ENCODE peak calls at places on chromosomes 4 and X, in four cellular contexts. Z is A549, Y is esophagus squamous epithelium, J is IMR-90. Q is an unnamed sample. For H3K4me1, the result is how much of the 10 kb centered on the place peaks cover.

GRCh38 chrX:5431823-5432222 is 796.8 kb downstream of the NLGN4X start:
- DNase-seq in Z (no peak), Y (no peak), J (no peak), Q (no peak)

GRCh38 chr4:82247629-82248028 is 126.2 kb downstream of the HNRNPD start:
- DNase-seq in Z (no peak), Y (no peak), J (no peak), Q (no peak)

GRCh38 chr4:8438743-8439142 is 1.8 kb downstream of the ACOX3 start:
- DNase-seq in Z (no peak), Y (no peak), J (no peak), Q (no peak)

GRCh38 chr4:3432381-3432790 is 9.4 kb upstream of the HGFAC start:
- DNase-seq in Z (no peak), Y (no peak), J (no peak), Q (no peak)

GRCh38 chr4:154344686-154345085 is 146.9 kb downstream of the DCHS2 start:
- DNase-seq in Z (peak), Y (no peak), J (no peak), Q (no peak)

GRCh38 chr4:84481077-84481878 is 17.8 kb downstream of the NKX6-1 start:
- DNase-seq in Z (no peak), Y (no peak), J (no peak), Q (no peak)

GRCh38 chr4:40305329-40306193 is 29.6 kb upstream of the CHRNA9 start:
- DNase-seq in Z (no peak), Y (no peak), J (no peak), Q (no peak)

GRCh38 chr4:142565771-142566170 is 280.3 kb downstream of the INPP4B start:
- DNase-seq in Z (no peak), Y (no peak), J (no peak), Q (no peak)

GRCh38 chr4:83212041-83212851 is 72.4 kb downstream of the COQ2 start:
- DNase-seq in Z (no peak), Y (no peak), J (no peak), Q (no peak)

GRCh38 chr4:6892190-6892908 is 17.3 kb upstream of the TBC1D14 start:
- DNase-seq in Z (peak), Y (no peak), J (peak), Q (no peak)

GRCh38 chr4:1363540-1363939 is 16.5 kb downstream of the UVSSA start:
- DNase-seq in Z (no peak), Y (no peak), J (no peak), Q (no peak)

GRCh38 chr4:66639361-66639760 is 905.9 kb downstream of the CENPC start:
- DNase-seq in Z (no peak), Y (no peak), J (no peak), Q (no peak)

GRCh38 chr4:134027931-134028330 is 173.7 kb downstream of the PABPC4L start:
- DNase-seq in Z (peak), Y (no peak), J (peak), Q (no peak)

GRCh38 chr4:153025402-153025801 is 89.3 kb downstream of the FHDC1 start:
- DNase-seq in Z (no peak), Y (no peak), J (no peak), Q (no peak)

GRCh38 chr4:55346851-55347255 is 811 bp downstream of the SRD5A3 start:
- DNase-seq in Z (no peak), Y (no peak), J (no peak), Q (no peak)

GRCh38 chr4:189279188-189279587 is 661.5 kb upstream of the FRG1 start:
- DNase-seq in Z (no peak), Y (no peak), J (peak), Q (no peak)

GRCh38 chr4:145058256-145058655 is 39.7 kb downstream of the ANAPC10 start:
- DNase-seq in Z (no peak), Y (no peak), J (no peak), Q (no peak)

GRCh38 chrX:110671068-110671803 is 124.4 kb downstream of the CHRDL1 start:
- DNase-seq in Z (no peak), Y (no peak), J (no peak), Q (no peak)

GRCh38 chr4:8906991-8907595 is 35.5 kb upstream of the HMX1 start:
- DNase-seq in Z (no peak), Y (no peak), J (no peak), Q (peak)

GRCh38 chrX:119745283-119745848 is 13.0 kb upstream of the SOWAHD start:
- DNase-seq in Z (no peak), Y (no peak), J (no peak), Q (no peak)

GRCh38 chr4:139599076-139599475 is 43.1 kb upstream of the SETD7 start:
- DNase-seq in Z (no peak), Y (no peak), J (no peak), Q (no peak)

GRCh38 chrX:101550362-101550761 is at the start of gene ARMCX1:
- DNase-seq in Z (peak), Y (no peak), J (peak), Q (peak)
- TF ChIP-seq POLR2A in Z (no peak), Y (no peak), J (peak), Q (peak)

GRCh38 chr4:95319169-95319568 is 229.6 kb downstream of the UNC5C start:
- DNase-seq in Z (no peak), Y (no peak), J (no peak), Q (no peak)
- H3K4me1 ChIP-seq in Z (under half), Y (under half), J (under half), Q (under half)

GRCh38 chrX:153958605-153959004 is 13.0 kb downstream of the HCFC1 start:
- DNase-seq in Z (no peak), Y (no peak), J (no peak), Q (no peak)
- TF ChIP-seq POLR2A in Z (no peak), Y (no peak), J (no peak), Q (no peak)

GRCh38 chr4:109434793-109435080 is 1.1 kb downstream of the SEC24B start:
- DNase-seq in Z (no peak), Y (no peak), J (peak), Q (no peak)
- H3K4me1 ChIP-seq in Z (under half), Y (under half), J (under half), Q (under half)

DNA sequence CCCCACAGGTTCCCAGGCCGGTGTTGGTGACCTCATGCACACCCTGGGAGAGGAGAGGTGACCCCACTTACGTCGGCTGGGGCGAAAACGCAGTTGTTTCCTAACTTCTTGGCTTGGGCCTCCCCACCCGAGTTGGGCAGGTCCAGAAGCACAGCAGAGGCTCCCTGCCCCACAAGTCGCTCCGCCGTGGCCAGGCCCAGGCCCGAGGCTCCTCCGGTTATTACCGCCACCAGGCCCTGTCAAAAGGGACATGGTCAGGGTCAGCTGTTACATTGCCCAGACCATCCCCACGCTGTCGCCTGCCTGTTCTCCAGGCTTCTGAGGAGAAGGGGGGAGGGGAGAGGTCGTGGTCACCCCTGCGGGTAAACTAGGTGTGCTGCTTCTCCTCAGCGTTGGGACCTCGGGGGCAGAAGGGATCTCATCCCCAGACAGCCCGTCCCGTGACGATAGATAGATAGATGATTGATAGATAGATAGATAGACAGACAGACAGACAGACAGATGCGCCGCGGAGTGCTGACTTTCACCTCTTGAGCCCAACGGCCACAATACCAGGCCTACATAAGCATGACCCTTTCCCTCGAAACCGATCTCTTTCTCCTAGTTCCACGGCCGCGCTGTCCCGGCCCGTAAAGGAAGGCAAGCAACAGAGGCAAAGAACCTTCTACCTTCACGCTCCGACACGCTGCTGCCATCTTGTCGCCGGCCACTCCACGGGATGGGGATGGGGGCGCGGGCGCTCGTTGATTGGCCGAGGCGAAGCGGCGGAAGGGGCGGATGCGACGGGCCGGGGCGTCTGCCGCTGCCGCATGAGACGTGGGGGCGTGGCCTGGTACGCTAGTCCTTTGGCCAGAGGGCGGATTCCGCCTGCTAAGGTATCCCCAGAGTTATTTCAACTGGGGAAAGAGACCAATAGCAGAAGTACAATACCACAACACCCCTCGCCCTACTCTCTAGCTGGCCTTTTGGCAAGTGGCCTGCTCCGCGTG is at the start of gene HSD17B10:
- DNase-seq in Z (peak), Y (peak), J (peak), Q (peak)
- TF ChIP-seq POLR2A in Z (peak), Y (no peak), J (peak), Q (peak)

GRCh38 chrX:7107968-7108480 is 39.5 kb upstream of the STS start:
- DNase-seq in Z (no peak), Y (no peak), J (no peak), Q (no peak)
- H3K4me1 ChIP-seq in Z (under half), Y (under half), J (under half), Q (under half)

GRCh38 chrX:49192722-49193328 is 6.7 kb upstream of the PRICKLE3 start:
- DNase-seq in Z (peak), Y (no peak), J (peak), Q (no peak)

GRCh38 chrX:49193542-49193964 is 6.4 kb downstream of the SYP start:
- DNase-seq in Z (no peak), Y (no peak), J (no peak), Q (no peak)

GRCh38 chrX:49188468-49189076 is 2.4 kb upstream of the PRICKLE3 start:
- DNase-seq in Z (no peak), Y (no peak), J (no peak), Q (no peak)

GRCh38 chrX:49190783-49191032 is 4.5 kb upstream of the PRICKLE3 start:
- DNase-seq in Z (no peak), Y (no peak), J (no peak), Q (no peak)

DNA sequence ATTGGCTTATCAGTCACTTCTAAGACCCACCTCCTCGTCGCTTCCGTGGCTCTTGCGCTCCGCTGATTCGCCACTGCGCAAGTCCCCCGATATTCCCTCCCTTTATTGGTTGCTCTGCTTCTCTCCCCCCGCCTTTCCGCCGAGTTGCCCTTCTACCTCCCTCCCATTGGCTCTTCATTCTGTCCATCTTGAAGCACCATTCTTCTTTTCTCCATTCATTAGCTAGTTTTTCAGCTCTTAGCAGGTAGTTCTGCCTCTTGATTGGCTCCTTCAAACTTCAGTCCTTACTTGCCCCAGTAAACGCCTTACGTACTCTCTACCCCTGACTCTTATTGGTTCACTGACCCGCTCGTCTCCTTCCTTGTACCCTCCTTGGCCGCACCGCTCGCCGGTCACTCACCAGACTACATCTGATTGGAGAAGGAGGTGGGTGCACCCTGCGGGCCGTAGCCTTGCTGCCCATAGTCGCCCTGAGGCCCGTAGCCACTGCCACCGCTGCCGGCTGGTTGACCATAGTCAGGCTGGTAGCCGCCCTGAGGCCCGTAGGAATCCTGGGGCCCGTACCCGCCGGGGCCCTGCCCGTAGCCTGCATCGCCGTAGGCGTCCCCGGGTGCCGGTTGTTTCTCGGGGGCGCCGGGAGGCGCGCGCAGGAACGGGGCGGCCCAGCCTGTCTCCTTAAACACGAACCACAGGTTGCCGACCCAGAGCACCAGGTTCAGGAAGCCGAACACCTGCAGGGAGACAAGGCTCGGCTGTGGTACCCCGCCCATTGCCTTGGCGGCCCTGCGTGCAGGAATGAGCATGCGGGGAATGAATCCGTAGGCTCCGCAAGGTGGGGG is 5.1 kb upstream of the PRICKLE3 start:
- DNase-seq in Z (peak), Y (peak), J (peak), Q (peak)
- TF ChIP-seq POLR2A in Z (peak), Y (no peak), J (peak), Q (peak)

GRCh38 chr4:15944895-15945294 is 6.4 kb upstream of the FGFBP1 start:
- DNase-seq in Z (no peak), Y (no peak), J (no peak), Q (no peak)

GRCh38 chr4:15947684-15948083 is 9.1 kb upstream of the FGFBP1 start:
- DNase-seq in Z (no peak), Y (no peak), J (no peak), Q (no peak)

GRCh38 chr4:15945516-15945915 is 7.0 kb upstream of the FGFBP1 start:
- DNase-seq in Z (no peak), Y (no peak), J (no peak), Q (no peak)

GRCh38 chr4:15951781-15952180 is 11.2 kb downstream of the FGFBP2 start:
- DNase-seq in Z (no peak), Y (no peak), J (no peak), Q (no peak)

GRCh38 chr4:15948826-15949225 is 10.3 kb upstream of the FGFBP1 start:
- DNase-seq in Z (no peak), Y (no peak), J (no peak), Q (no peak)
- H3K4me1 ChIP-seq in Z (under half), Y (under half), J (under half), Q (under half)